ENCODE peak calls at places on chromosomes 11 and 22, in eight cellular contexts. One of them, this sample, is unnamed.

GRCh38 chr22:36337365-36338130 is 50.2 kb downstream of the MYH9 start:
- DNase-seq in NCI-H1930: no peak
- DNase-seq in NCI-H460: no peak
- DNase-seq in activated naive CD4-positive, alpha-beta T cell treated with Interleukin-2 at 50 U/mL for 16 hours: no peak
- DNase-seq in stimulated activated naive CD8-positive, alpha-beta T cell treated with anti-CD3 and anti-CD28 coated beads, Interleukin-15, amount 100 ng/mL, for 72 hours: no peak
- DNase-seq in GM04504: no peak
- DNase-seq in NCI-H748 treated with DMSO at 0.1 percent for 48 hours: no peak
- DNase-seq in left cardiac atrium: no peak
- DNase-seq in this sample: peak

GRCh38 chr11:74380746-74381439 is 17.3 kb downstream of the PGM2L1 start:
- DNase-seq in NCI-H1930: peak
- DNase-seq in NCI-H460: no peak
- DNase-seq in activated naive CD4-positive, alpha-beta T cell treated with Interleukin-2 at 50 U/mL for 16 hours: no peak
- DNase-seq in stimulated activated naive CD8-positive, alpha-beta T cell treated with anti-CD3 and anti-CD28 coated beads, Interleukin-15, amount 100 ng/mL, for 72 hours: no peak
- DNase-seq in GM04504: no peak
- DNase-seq in NCI-H748 treated with DMSO at 0.1 percent for 48 hours: peak
- DNase-seq in left cardiac atrium: peak
- DNase-seq in this sample: no peak

GRCh38 chr11:59283825-59284772 is 71.4 kb upstream of the MPEG1 start:
- DNase-seq in NCI-H1930: peak
- DNase-seq in NCI-H460: peak
- DNase-seq in activated naive CD4-positive, alpha-beta T cell treated with Interleukin-2 at 50 U/mL for 16 hours: peak
- DNase-seq in stimulated activated naive CD8-positive, alpha-beta T cell treated with anti-CD3 and anti-CD28 coated beads, Interleukin-15, amount 100 ng/mL, for 72 hours: peak
- DNase-seq in GM04504: peak
- DNase-seq in NCI-H748 treated with DMSO at 0.1 percent for 48 hours: peak
- DNase-seq in left cardiac atrium: peak
- DNase-seq in this sample: peak

GRCh38 chr22:37068859-37069258 is 17.3 kb downstream of the KCTD17 start:
- DNase-seq in NCI-H1930: no peak
- DNase-seq in NCI-H460: no peak
- DNase-seq in activated naive CD4-positive, alpha-beta T cell treated with Interleukin-2 at 50 U/mL for 16 hours: no peak
- DNase-seq in stimulated activated naive CD8-positive, alpha-beta T cell treated with anti-CD3 and anti-CD28 coated beads, Interleukin-15, amount 100 ng/mL, for 72 hours: no peak
- DNase-seq in GM04504: no peak
- DNase-seq in NCI-H748 treated with DMSO at 0.1 percent for 48 hours: no peak
- DNase-seq in left cardiac atrium: no peak
- DNase-seq in this sample: no peak

GRCh38 chr11:7444582-7444981 is 40.7 kb upstream of the OLFML1 start:
- DNase-seq in NCI-H1930: no peak
- DNase-seq in NCI-H460: no peak
- DNase-seq in activated naive CD4-positive, alpha-beta T cell treated with Interleukin-2 at 50 U/mL for 16 hours: no peak
- DNase-seq in stimulated activated naive CD8-positive, alpha-beta T cell treated with anti-CD3 and anti-CD28 coated beads, Interleukin-15, amount 100 ng/mL, for 72 hours: no peak
- DNase-seq in GM04504: no peak
- DNase-seq in NCI-H748 treated with DMSO at 0.1 percent for 48 hours: no peak
- DNase-seq in left cardiac atrium: no peak
- DNase-seq in this sample: no peak

GRCh38 chr22:17549655-17550054 is 13.6 kb upstream of the SLC25A18 start:
- DNase-seq in NCI-H1930: no peak
- DNase-seq in NCI-H460: no peak
- DNase-seq in activated naive CD4-positive, alpha-beta T cell treated with Interleukin-2 at 50 U/mL for 16 hours: no peak
- DNase-seq in stimulated activated naive CD8-positive, alpha-beta T cell treated with anti-CD3 and anti-CD28 coated beads, Interleukin-15, amount 100 ng/mL, for 72 hours: no peak
- DNase-seq in GM04504: no peak
- DNase-seq in NCI-H748 treated with DMSO at 0.1 percent for 48 hours: no peak
- DNase-seq in left cardiac atrium: no peak
- DNase-seq in this sample: no peak

GRCh38 chr11:1254086-1254648 is 31.3 kb downstream of the MUC5B start:
- DNase-seq in NCI-H1930: no peak
- DNase-seq in NCI-H460: no peak
- DNase-seq in activated naive CD4-positive, alpha-beta T cell treated with Interleukin-2 at 50 U/mL for 16 hours: no peak
- DNase-seq in stimulated activated naive CD8-positive, alpha-beta T cell treated with anti-CD3 and anti-CD28 coated beads, Interleukin-15, amount 100 ng/mL, for 72 hours: no peak
- DNase-seq in GM04504: no peak
- DNase-seq in NCI-H748 treated with DMSO at 0.1 percent for 48 hours: no peak
- DNase-seq in left cardiac atrium: no peak
- DNase-seq in this sample: no peak

GRCh38 chr11:17542249-17542648 is 2.0 kb downstream of the USH1C start:
- DNase-seq in NCI-H1930: no peak
- DNase-seq in NCI-H460: no peak
- DNase-seq in activated naive CD4-positive, alpha-beta T cell treated with Interleukin-2 at 50 U/mL for 16 hours: no peak
- DNase-seq in stimulated activated naive CD8-positive, alpha-beta T cell treated with anti-CD3 and anti-CD28 coated beads, Interleukin-15, amount 100 ng/mL, for 72 hours: no peak
- DNase-seq in GM04504: no peak
- DNase-seq in NCI-H748 treated with DMSO at 0.1 percent for 48 hours: no peak
- DNase-seq in left cardiac atrium: no peak
- DNase-seq in this sample: no peak

GRCh38 chr11:1745701-1746320 is 4.6 kb downstream of the IFITM10 start:
- DNase-seq in NCI-H1930: no peak
- DNase-seq in NCI-H460: no peak
- DNase-seq in activated naive CD4-positive, alpha-beta T cell treated with Interleukin-2 at 50 U/mL for 16 hours: no peak
- DNase-seq in stimulated activated naive CD8-positive, alpha-beta T cell treated with anti-CD3 and anti-CD28 coated beads, Interleukin-15, amount 100 ng/mL, for 72 hours: no peak
- DNase-seq in GM04504: no peak
- DNase-seq in NCI-H748 treated with DMSO at 0.1 percent for 48 hours: no peak
- DNase-seq in left cardiac atrium: no peak
- DNase-seq in this sample: no peak

GRCh38 chr22:44192098-44192810 is 11.5 kb downstream of the PARVG start:
- DNase-seq in NCI-H1930: no peak
- DNase-seq in NCI-H460: no peak
- DNase-seq in activated naive CD4-positive, alpha-beta T cell treated with Interleukin-2 at 50 U/mL for 16 hours: peak
- DNase-seq in stimulated activated naive CD8-positive, alpha-beta T cell treated with anti-CD3 and anti-CD28 coated beads, Interleukin-15, amount 100 ng/mL, for 72 hours: peak
- DNase-seq in GM04504: no peak
- DNase-seq in NCI-H748 treated with DMSO at 0.1 percent for 48 hours: peak
- DNase-seq in left cardiac atrium: no peak
- DNase-seq in this sample: no peak

GRCh38 chr11:10295056-10295901 is 1.3 kb upstream of the SBF2 start:
- DNase-seq in NCI-H1930: no peak
- DNase-seq in NCI-H460: no peak
- DNase-seq in activated naive CD4-positive, alpha-beta T cell treated with Interleukin-2 at 50 U/mL for 16 hours: no peak
- DNase-seq in stimulated activated naive CD8-positive, alpha-beta T cell treated with anti-CD3 and anti-CD28 coated beads, Interleukin-15, amount 100 ng/mL, for 72 hours: no peak
- DNase-seq in GM04504: no peak
- DNase-seq in NCI-H748 treated with DMSO at 0.1 percent for 48 hours: no peak
- DNase-seq in left cardiac atrium: no peak
- DNase-seq in this sample: no peak

GRCh38 chr11:116808262-116809175 is 14.6 kb downstream of the APOA4 start:
- DNase-seq in NCI-H1930: no peak
- DNase-seq in NCI-H460: no peak
- DNase-seq in activated naive CD4-positive, alpha-beta T cell treated with Interleukin-2 at 50 U/mL for 16 hours: no peak
- DNase-seq in stimulated activated naive CD8-positive, alpha-beta T cell treated with anti-CD3 and anti-CD28 coated beads, Interleukin-15, amount 100 ng/mL, for 72 hours: no peak
- DNase-seq in GM04504: no peak
- DNase-seq in NCI-H748 treated with DMSO at 0.1 percent for 48 hours: no peak
- DNase-seq in left cardiac atrium: no peak
- DNase-seq in this sample: no peak

GRCh38 chr11:83674498-83674897 is 388.3 kb upstream of the CCDC90B start:
- DNase-seq in NCI-H1930: no peak
- DNase-seq in NCI-H460: no peak
- DNase-seq in activated naive CD4-positive, alpha-beta T cell treated with Interleukin-2 at 50 U/mL for 16 hours: no peak
- DNase-seq in stimulated activated naive CD8-positive, alpha-beta T cell treated with anti-CD3 and anti-CD28 coated beads, Interleukin-15, amount 100 ng/mL, for 72 hours: no peak
- DNase-seq in GM04504: no peak
- DNase-seq in NCI-H748 treated with DMSO at 0.1 percent for 48 hours: no peak
- DNase-seq in left cardiac atrium: no peak
- DNase-seq in this sample: no peak

GRCh38 chr11:8017894-8018741 is 31.0 kb downstream of the EIF3F start:
- DNase-seq in NCI-H1930: no peak
- DNase-seq in NCI-H460: no peak
- DNase-seq in activated naive CD4-positive, alpha-beta T cell treated with Interleukin-2 at 50 U/mL for 16 hours: no peak
- DNase-seq in stimulated activated naive CD8-positive, alpha-beta T cell treated with anti-CD3 and anti-CD28 coated beads, Interleukin-15, amount 100 ng/mL, for 72 hours: no peak
- DNase-seq in GM04504: no peak
- DNase-seq in NCI-H748 treated with DMSO at 0.1 percent for 48 hours: no peak
- DNase-seq in left cardiac atrium: no peak
- DNase-seq in this sample: no peak

GRCh38 chr11:73194034-73194507 is 24.0 kb upstream of the P2RY2 start:
- DNase-seq in NCI-H1930: no peak
- DNase-seq in NCI-H460: no peak
- DNase-seq in activated naive CD4-positive, alpha-beta T cell treated with Interleukin-2 at 50 U/mL for 16 hours: no peak
- DNase-seq in stimulated activated naive CD8-positive, alpha-beta T cell treated with anti-CD3 and anti-CD28 coated beads, Interleukin-15, amount 100 ng/mL, for 72 hours: no peak
- DNase-seq in GM04504: no peak
- DNase-seq in NCI-H748 treated with DMSO at 0.1 percent for 48 hours: no peak
- DNase-seq in left cardiac atrium: no peak
- DNase-seq in this sample: no peak

GRCh38 chr11:105937738-105938137 is 84.3 kb downstream of the MSANTD4 start:
- DNase-seq in NCI-H1930: no peak
- DNase-seq in NCI-H460: no peak
- DNase-seq in activated naive CD4-positive, alpha-beta T cell treated with Interleukin-2 at 50 U/mL for 16 hours: no peak
- DNase-seq in stimulated activated naive CD8-positive, alpha-beta T cell treated with anti-CD3 and anti-CD28 coated beads, Interleukin-15, amount 100 ng/mL, for 72 hours: no peak
- DNase-seq in GM04504: no peak
- DNase-seq in NCI-H748 treated with DMSO at 0.1 percent for 48 hours: no peak
- DNase-seq in left cardiac atrium: no peak
- DNase-seq in this sample: peak

GRCh38 chr11:27209562-27210005 is 153.4 kb downstream of the CCDC34 start:
- DNase-seq in NCI-H1930: peak
- DNase-seq in NCI-H460: peak
- DNase-seq in activated naive CD4-positive, alpha-beta T cell treated with Interleukin-2 at 50 U/mL for 16 hours: no peak
- DNase-seq in stimulated activated naive CD8-positive, alpha-beta T cell treated with anti-CD3 and anti-CD28 coated beads, Interleukin-15, amount 100 ng/mL, for 72 hours: no peak
- DNase-seq in GM04504: peak
- DNase-seq in NCI-H748 treated with DMSO at 0.1 percent for 48 hours: no peak
- DNase-seq in left cardiac atrium: peak
- DNase-seq in this sample: peak

GRCh38 chr22:24247564-24248344 is 2.9 kb upstream of the GGT5 start:
- DNase-seq in NCI-H1930: peak
- DNase-seq in NCI-H460: peak
- DNase-seq in activated naive CD4-positive, alpha-beta T cell treated with Interleukin-2 at 50 U/mL for 16 hours: peak
- DNase-seq in stimulated activated naive CD8-positive, alpha-beta T cell treated with anti-CD3 and anti-CD28 coated beads, Interleukin-15, amount 100 ng/mL, for 72 hours: peak
- DNase-seq in GM04504: peak
- DNase-seq in NCI-H748 treated with DMSO at 0.1 percent for 48 hours: peak
- DNase-seq in left cardiac atrium: peak
- DNase-seq in this sample: peak

GRCh38 chr11:94708642-94709041 is 59.5 kb upstream of the AMOTL1 start:
- DNase-seq in NCI-H1930: no peak
- DNase-seq in NCI-H460: no peak
- DNase-seq in activated naive CD4-positive, alpha-beta T cell treated with Interleukin-2 at 50 U/mL for 16 hours: no peak
- DNase-seq in stimulated activated naive CD8-positive, alpha-beta T cell treated with anti-CD3 and anti-CD28 coated beads, Interleukin-15, amount 100 ng/mL, for 72 hours: no peak
- DNase-seq in GM04504: no peak
- DNase-seq in NCI-H748 treated with DMSO at 0.1 percent for 48 hours: no peak
- DNase-seq in left cardiac atrium: no peak
- DNase-seq in this sample: no peak

GRCh38 chr11:23021287-23021863 is 161.1 kb upstream of the CCDC179 start:
- DNase-seq in NCI-H1930: peak
- DNase-seq in NCI-H460: peak
- DNase-seq in activated naive CD4-positive, alpha-beta T cell treated with Interleukin-2 at 50 U/mL for 16 hours: no peak
- DNase-seq in stimulated activated naive CD8-positive, alpha-beta T cell treated with anti-CD3 and anti-CD28 coated beads, Interleukin-15, amount 100 ng/mL, for 72 hours: no peak
- DNase-seq in GM04504: peak
- DNase-seq in NCI-H748 treated with DMSO at 0.1 percent for 48 hours: no peak
- DNase-seq in left cardiac atrium: no peak
- DNase-seq in this sample: peak

GRCh38 chr11:71171024-71171423 is 81.4 kb downstream of the SHANK2 start:
- DNase-seq in NCI-H1930: no peak
- DNase-seq in NCI-H460: no peak
- DNase-seq in activated naive CD4-positive, alpha-beta T cell treated with Interleukin-2 at 50 U/mL for 16 hours: no peak
- DNase-seq in stimulated activated naive CD8-positive, alpha-beta T cell treated with anti-CD3 and anti-CD28 coated beads, Interleukin-15, amount 100 ng/mL, for 72 hours: no peak
- DNase-seq in GM04504: no peak
- DNase-seq in NCI-H748 treated with DMSO at 0.1 percent for 48 hours: no peak
- DNase-seq in left cardiac atrium: no peak
- DNase-seq in this sample: no peak

GRCh38 chr22:27488456-27489224 is 312.9 kb downstream of the MN1 start:
- DNase-seq in NCI-H1930: no peak
- DNase-seq in NCI-H460: peak
- DNase-seq in activated naive CD4-positive, alpha-beta T cell treated with Interleukin-2 at 50 U/mL for 16 hours: no peak
- DNase-seq in stimulated activated naive CD8-positive, alpha-beta T cell treated with anti-CD3 and anti-CD28 coated beads, Interleukin-15, amount 100 ng/mL, for 72 hours: no peak
- DNase-seq in GM04504: no peak
- DNase-seq in NCI-H748 treated with DMSO at 0.1 percent for 48 hours: no peak
- DNase-seq in left cardiac atrium: no peak
- DNase-seq in this sample: peak

GRCh38 chr22:31681625-31682345 is 19.8 kb upstream of the PISD start:
- DNase-seq in NCI-H1930: no peak
- DNase-seq in NCI-H460: no peak
- DNase-seq in activated naive CD4-positive, alpha-beta T cell treated with Interleukin-2 at 50 U/mL for 16 hours: no peak
- DNase-seq in stimulated activated naive CD8-positive, alpha-beta T cell treated with anti-CD3 and anti-CD28 coated beads, Interleukin-15, amount 100 ng/mL, for 72 hours: no peak
- DNase-seq in GM04504: no peak
- DNase-seq in NCI-H748 treated with DMSO at 0.1 percent for 48 hours: no peak
- DNase-seq in left cardiac atrium: no peak
- DNase-seq in this sample: no peak

GRCh38 chr11:66562907-66563583 is 5.4 kb downstream of the CTSF start:
- DNase-seq in NCI-H1930: no peak
- DNase-seq in NCI-H460: no peak
- DNase-seq in activated naive CD4-positive, alpha-beta T cell treated with Interleukin-2 at 50 U/mL for 16 hours: no peak
- DNase-seq in stimulated activated naive CD8-positive, alpha-beta T cell treated with anti-CD3 and anti-CD28 coated beads, Interleukin-15, amount 100 ng/mL, for 72 hours: no peak
- DNase-seq in GM04504: no peak
- DNase-seq in NCI-H748 treated with DMSO at 0.1 percent for 48 hours: no peak
- DNase-seq in left cardiac atrium: no peak
- DNase-seq in this sample: no peak

GRCh38 chr11:96707273-96707672 is 317.5 kb downstream of the JRKL start:
- DNase-seq in NCI-H1930: no peak
- DNase-seq in NCI-H460: no peak
- DNase-seq in activated naive CD4-positive, alpha-beta T cell treated with Interleukin-2 at 50 U/mL for 16 hours: no peak
- DNase-seq in stimulated activated naive CD8-positive, alpha-beta T cell treated with anti-CD3 and anti-CD28 coated beads, Interleukin-15, amount 100 ng/mL, for 72 hours: no peak
- DNase-seq in GM04504: no peak
- DNase-seq in NCI-H748 treated with DMSO at 0.1 percent for 48 hours: no peak
- DNase-seq in left cardiac atrium: no peak
- DNase-seq in this sample: no peak

GRCh38 chr11:4105916-4106315 is 11.3 kb downstream of the RRM1 start:
- DNase-seq in NCI-H1930: no peak
- DNase-seq in NCI-H460: no peak
- DNase-seq in activated naive CD4-positive, alpha-beta T cell treated with Interleukin-2 at 50 U/mL for 16 hours: no peak
- DNase-seq in stimulated activated naive CD8-positive, alpha-beta T cell treated with anti-CD3 and anti-CD28 coated beads, Interleukin-15, amount 100 ng/mL, for 72 hours: no peak
- DNase-seq in GM04504: no peak
- DNase-seq in NCI-H748 treated with DMSO at 0.1 percent for 48 hours: no peak
- DNase-seq in left cardiac atrium: no peak
- DNase-seq in this sample: no peak

GRCh38 chr11:35554491-35555237 is 29.2 kb upstream of the PAMR1 start:
- DNase-seq in NCI-H1930: no peak
- DNase-seq in NCI-H460: no peak
- DNase-seq in activated naive CD4-positive, alpha-beta T cell treated with Interleukin-2 at 50 U/mL for 16 hours: no peak
- DNase-seq in stimulated activated naive CD8-positive, alpha-beta T cell treated with anti-CD3 and anti-CD28 coated beads, Interleukin-15, amount 100 ng/mL, for 72 hours: no peak
- DNase-seq in GM04504: no peak
- DNase-seq in NCI-H748 treated with DMSO at 0.1 percent for 48 hours: no peak
- DNase-seq in left cardiac atrium: no peak
- DNase-seq in this sample: no peak

GRCh38 chr22:45645526-45646414 is 25.9 kb upstream of the ATXN10 start:
- DNase-seq in NCI-H1930: peak
- DNase-seq in NCI-H460: peak
- DNase-seq in activated naive CD4-positive, alpha-beta T cell treated with Interleukin-2 at 50 U/mL for 16 hours: peak
- DNase-seq in stimulated activated naive CD8-positive, alpha-beta T cell treated with anti-CD3 and anti-CD28 coated beads, Interleukin-15, amount 100 ng/mL, for 72 hours: peak
- DNase-seq in GM04504: peak
- DNase-seq in NCI-H748 treated with DMSO at 0.1 percent for 48 hours: peak
- DNase-seq in left cardiac atrium: peak
- DNase-seq in this sample: no peak

GRCh38 chr11:79441159-79441875 is 487 bp upstream of the TENM4 start:
- DNase-seq in NCI-H1930: no peak
- DNase-seq in NCI-H460: no peak
- DNase-seq in activated naive CD4-positive, alpha-beta T cell treated with Interleukin-2 at 50 U/mL for 16 hours: no peak
- DNase-seq in stimulated activated naive CD8-positive, alpha-beta T cell treated with anti-CD3 and anti-CD28 coated beads, Interleukin-15, amount 100 ng/mL, for 72 hours: no peak
- DNase-seq in GM04504: peak
- DNase-seq in NCI-H748 treated with DMSO at 0.1 percent for 48 hours: no peak
- DNase-seq in left cardiac atrium: no peak
- DNase-seq in this sample: no peak

GRCh38 chr11:1055109-1055703 is 18.7 kb upstream of the MUC6 start:
- DNase-seq in NCI-H1930: no peak
- DNase-seq in NCI-H460: no peak
- DNase-seq in activated naive CD4-positive, alpha-beta T cell treated with Interleukin-2 at 50 U/mL for 16 hours: no peak
- DNase-seq in stimulated activated naive CD8-positive, alpha-beta T cell treated with anti-CD3 and anti-CD28 coated beads, Interleukin-15, amount 100 ng/mL, for 72 hours: peak
- DNase-seq in GM04504: no peak
- DNase-seq in NCI-H748 treated with DMSO at 0.1 percent for 48 hours: no peak
- DNase-seq in left cardiac atrium: no peak
- DNase-seq in this sample: no peak

GRCh38 chr11:130613396-130613795 is 165.0 kb downstream of the ADAMTS15 start:
- DNase-seq in NCI-H1930: no peak
- DNase-seq in NCI-H460: no peak
- DNase-seq in activated naive CD4-positive, alpha-beta T cell treated with Interleukin-2 at 50 U/mL for 16 hours: no peak
- DNase-seq in stimulated activated naive CD8-positive, alpha-beta T cell treated with anti-CD3 and anti-CD28 coated beads, Interleukin-15, amount 100 ng/mL, for 72 hours: no peak
- DNase-seq in GM04504: no peak
- DNase-seq in NCI-H748 treated with DMSO at 0.1 percent for 48 hours: no peak
- DNase-seq in left cardiac atrium: no peak
- DNase-seq in this sample: no peak